ENCODE peak calls at places on chromosomes 1 and 21, in five cellular contexts. F, P, L, R and V are unnamed samples.

GRCh38 chr1:112172294-112172882 is 182.9 kb upstream of the KCND3 start:
- DNase-seq in R (peak), P (peak), L (no peak), F (no peak), V (no peak)

GRCh38 chr1:219660666-219661463 is 48.0 kb upstream of the ZC3H11B start:
- DNase-seq in F (peak), P (peak), L (no peak), R (peak), V (peak)

GRCh38 chr1:48194801-48195200 is 27.7 kb upstream of the SLC5A9 start:
- DNase-seq in P (no peak), L (no peak), F (no peak), R (no peak), V (no peak)

GRCh38 chr1:183097438-183098051 is 74.3 kb downstream of the LAMC1 start:
- DNase-seq in R (no peak), L (no peak), F (no peak), P (peak), V (no peak)

GRCh38 chr1:37096523-37096922 is 62.2 kb upstream of the GRIK3 start:
- DNase-seq in R (no peak), L (no peak), F (no peak), P (peak), V (no peak)

GRCh38 chr1:244338996-244339692 is 112.6 kb downstream of the ADSS2 start:
- DNase-seq in F (no peak), P (peak), R (no peak), L (no peak), V (no peak)

GRCh38 chr1:40267767-40268187 is 9.7 kb downstream of the ZMPSTE24 start:
- DNase-seq in R (peak), L (no peak), P (no peak), F (no peak), V (no peak)

GRCh38 chr1:212010004-212010403 is 25.4 kb downstream of the INTS7 start:
- DNase-seq in P (no peak), L (no peak), R (no peak), F (no peak), V (no peak)

GRCh38 chr21:14617836-14618235 is 71.7 kb upstream of the SAMSN1 start:
- DNase-seq in R (no peak), P (no peak), L (no peak), F (no peak), V (no peak)

GRCh38 chr1:178367151-178367550 is 129.6 kb downstream of the CLEC20A start:
- DNase-seq in L (no peak), R (no peak), P (no peak), F (no peak), V (no peak)

GRCh38 chr1:178376008-178376407 is 120.8 kb downstream of the CLEC20A start:
- DNase-seq in P (no peak), F (no peak), R (no peak), L (no peak), V (no peak)

GRCh38 chr1:178371236-178371635 is 125.5 kb downstream of the CLEC20A start:
- DNase-seq in L (no peak), F (no peak), P (peak), R (no peak), V (no peak)

GRCh38 chr1:178374016-178374415 is 122.7 kb downstream of the CLEC20A start:
- DNase-seq in L (no peak), P (no peak), F (no peak), R (no peak), V (no peak)

GRCh38 chr1:178371999-178372398 is 124.8 kb downstream of the CLEC20A start:
- DNase-seq in R (no peak), P (no peak), F (no peak), L (no peak), V (no peak)
- H3K4me3 ChIP-seq in R (no peak), P (peak), F (no peak), L (no peak), V (peak)

GRCh38 chr1:234743866-234744581 is 134.0 kb upstream of the IRF2BP2 start:
- DNase-seq in P (peak), F (no peak), L (no peak), R (no peak), V (peak)
- H3K27ac ChIP-seq in P (peak), F (peak), L (no peak), R (no peak), V (peak)

GRCh38 chr1:59499273-59499955 is 202.5 kb downstream of the FGGY start:
- DNase-seq in P (no peak), R (no peak), F (no peak), L (no peak), V (no peak)
- H3K4me3 ChIP-seq in P (no peak), R (peak), F (peak), L (no peak), V (no peak)

GRCh38 chr1:8789314-8790214 is 27.9 kb downstream of the RERE start:
- DNase-seq in P (peak), R (no peak), L (no peak), F (no peak), V (no peak)
- H3K27ac ChIP-seq in P (no peak), R (no peak), L (no peak), F (no peak), V (no peak)

GRCh38 chr1:58045094-58045493 is 501.4 kb downstream of the OMA1 start:
- DNase-seq in R (no peak), P (no peak), F (no peak), L (no peak), V (no peak)

GRCh38 chr1:58041621-58042020 is 504.9 kb downstream of the OMA1 start:
- DNase-seq in F (no peak), R (no peak), P (peak), L (no peak), V (no peak)

DNA sequence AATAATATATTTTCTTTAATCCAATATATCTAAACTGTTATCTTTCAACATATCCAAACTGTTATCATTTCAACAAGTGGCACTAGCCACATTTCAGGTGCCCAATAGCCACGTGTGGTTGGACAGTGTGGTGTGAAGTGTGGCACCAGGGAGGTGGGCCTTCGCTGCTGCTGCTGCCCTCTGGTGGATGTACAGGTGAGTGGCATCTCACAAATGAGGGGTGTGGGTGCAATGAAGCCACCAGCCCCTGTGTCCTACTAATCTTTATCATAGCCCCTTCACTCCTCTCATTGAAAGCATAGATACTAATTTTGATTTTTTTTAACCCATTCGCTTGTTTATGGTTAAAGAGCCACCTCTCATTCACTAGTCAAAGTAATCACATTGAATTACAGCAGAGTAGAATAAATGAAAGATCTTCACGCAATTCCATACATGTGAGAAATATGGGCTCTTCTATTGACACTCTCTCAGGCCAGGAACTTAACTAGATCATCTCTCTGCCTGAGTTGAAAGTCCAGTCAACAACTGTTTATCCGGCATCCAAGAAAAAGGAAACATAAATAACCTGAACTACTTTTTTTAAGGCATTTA is 499.2 kb downstream of the OMA1 start:
- DNase-seq in L (peak), F (no peak), R (peak), P (peak), V (no peak)
- H3K4me3 ChIP-seq in L (no peak), F (no peak), R (no peak), P (no peak), V (no peak)

GRCh38 chr1:225885336-225885735 is 3.2 kb upstream of the TMEM63A start:
- DNase-seq in P (no peak), F (no peak), L (no peak), R (no peak), V (no peak)
- H3K27ac ChIP-seq in P (no peak), F (no peak), L (no peak), R (no peak), V (no peak)